ENCODE peak calls at places on chromosomes 2 and 18, in seven cellular contexts. I is stimulated activated CD4-positive, alpha-beta T cell treated with anti-CD3 and anti-CD28 coated beads, TNF-alpha, amount 100 ng/mL, for 48 hours; Y is GM12864; L is Peyer's patch; N is heart right ventricle; O is T-helper 1 cell; M is glutamatergic neuron. V is an unnamed sample.

GRCh38 chr18:42078711-42079110 is 123.7 kb downstream of the PIK3C3 start:
- DNase-seq in I (no peak), Y (no peak), L (no peak), N (no peak), O (no peak), M (no peak), V (no peak)

GRCh38 chr2:232645061-232645460 is 11.7 kb downstream of the EFHD1 start:
- DNase-seq in I (no peak), Y (no peak), L (no peak), N (no peak), O (no peak), M (no peak), V (no peak)

GRCh38 chr2:74935883-74936483 is 22.5 kb upstream of the POLE4 start:
- DNase-seq in I (no peak), Y (no peak), L (no peak), N (no peak), O (no peak), M (no peak), V (no peak)

GRCh38 chr2:27211241-27211942 is 449 bp upstream of the ATRAID start:
- DNase-seq in I (no peak), Y (no peak), L (peak), N (no peak), O (no peak), M (no peak), V (no peak)

GRCh38 chr2:203610558-203610957 is 75.5 kb upstream of the RAPH1 start:
- DNase-seq in I (no peak), Y (no peak), L (no peak), N (no peak), O (no peak), M (no peak), V (no peak)

GRCh38 chr2:80638759-80639158 is 334.2 kb upstream of the LRRTM1 start:
- DNase-seq in I (no peak), Y (no peak), L (no peak), N (no peak), O (no peak), M (no peak), V (no peak)

GRCh38 chr2:27139310-27139709 is at the start of gene PRR30:
- DNase-seq in I (no peak), Y (no peak), L (no peak), N (no peak), O (no peak), M (no peak), V (no peak)

GRCh38 chr2:197208841-197209240 is 101.7 kb downstream of the ANKRD44 start:
- DNase-seq in I (no peak), Y (no peak), L (no peak), N (no peak), O (peak), M (no peak), V (no peak)

V was measured in GM06990.